ENCODE peak calls at places on chromosomes 6 and 20, in eight cellular contexts. One of them, this sample, is unnamed.

GRCh38 chr6:168122011-168122410 is 43.0 kb upstream of the FRMD1 start:
- DNase-seq in anterior cingulate cortex: no peak
- DNase-seq in head of caudate nucleus: peak; percentile 22
- DNase-seq in effector CD4-positive, alpha-beta T cell: no peak
- DNase-seq in hypothalamus: no peak
- DNase-seq in iris pigment epithelial cell: no peak
- DNase-seq in germinal center: no peak
- DNase-seq in T1000: no peak
- DNase-seq in this sample: no peak

GRCh38 chr6:85983032-85983659 is 340.5 kb upstream of the SYNCRIP start:
- DNase-seq in anterior cingulate cortex: no peak
- DNase-seq in head of caudate nucleus: no peak
- DNase-seq in effector CD4-positive, alpha-beta T cell: no peak
- DNase-seq in hypothalamus: no peak
- DNase-seq in iris pigment epithelial cell: no peak
- DNase-seq in germinal center: no peak
- DNase-seq in T1000: no peak
- DNase-seq in this sample: no peak

GRCh38 chr20:24746351-24746685 is 202.8 kb upstream of the CST7 start:
- DNase-seq in anterior cingulate cortex: no peak
- DNase-seq in head of caudate nucleus: no peak
- DNase-seq in effector CD4-positive, alpha-beta T cell: no peak
- DNase-seq in hypothalamus: no peak
- DNase-seq in iris pigment epithelial cell: no peak
- DNase-seq in germinal center: no peak
- DNase-seq in T1000: no peak
- DNase-seq in this sample: no peak

GRCh38 chr6:66662196-66662595 is 955.2 kb upstream of the EYS start:
- DNase-seq in anterior cingulate cortex: no peak
- DNase-seq in head of caudate nucleus: no peak
- DNase-seq in effector CD4-positive, alpha-beta T cell: no peak
- DNase-seq in hypothalamus: no peak
- DNase-seq in iris pigment epithelial cell: peak; percentile 37
- DNase-seq in germinal center: no peak
- DNase-seq in T1000: no peak
- DNase-seq in this sample: peak; percentile 63

GRCh38 chr6:26609463-26609862 is 12.7 kb downstream of the ABT1 start:
- DNase-seq in anterior cingulate cortex: no peak
- DNase-seq in head of caudate nucleus: no peak
- DNase-seq in effector CD4-positive, alpha-beta T cell: no peak
- DNase-seq in hypothalamus: no peak
- DNase-seq in iris pigment epithelial cell: no peak
- DNase-seq in germinal center: no peak
- DNase-seq in T1000: no peak
- DNase-seq in this sample: no peak

GRCh38 chr6:5930143-5930770 is 76.5 kb downstream of the NRN1 start:
- DNase-seq in anterior cingulate cortex: no peak
- DNase-seq in head of caudate nucleus: no peak
- DNase-seq in effector CD4-positive, alpha-beta T cell: no peak
- DNase-seq in hypothalamus: no peak
- DNase-seq in iris pigment epithelial cell: no peak
- DNase-seq in germinal center: no peak
- DNase-seq in T1000: no peak
- DNase-seq in this sample: no peak

GRCh38 chr20:47392721-47393073 is 36.2 kb upstream of the ZMYND8 start:
- DNase-seq in anterior cingulate cortex: no peak
- DNase-seq in head of caudate nucleus: no peak
- DNase-seq in effector CD4-positive, alpha-beta T cell: no peak
- DNase-seq in hypothalamus: no peak
- DNase-seq in iris pigment epithelial cell: peak; percentile 23
- DNase-seq in germinal center: peak; percentile 23
- DNase-seq in T1000: peak; percentile 63
- DNase-seq in this sample: no peak

GRCh38 chr20:23776067-23776771 is 25.5 kb upstream of the CST1 start:
- DNase-seq in anterior cingulate cortex: no peak
- DNase-seq in head of caudate nucleus: no peak
- DNase-seq in effector CD4-positive, alpha-beta T cell: no peak
- DNase-seq in hypothalamus: no peak
- DNase-seq in iris pigment epithelial cell: no peak
- DNase-seq in germinal center: no peak
- DNase-seq in T1000: no peak
- DNase-seq in this sample: no peak

GRCh38 chr6:11262231-11262630 is 29.8 kb upstream of the NEDD9 start:
- DNase-seq in anterior cingulate cortex: peak; percentile 13
- DNase-seq in head of caudate nucleus: no peak
- DNase-seq in effector CD4-positive, alpha-beta T cell: no peak
- DNase-seq in hypothalamus: no peak
- DNase-seq in iris pigment epithelial cell: no peak
- DNase-seq in germinal center: no peak
- DNase-seq in T1000: no peak
- DNase-seq in this sample: peak; percentile 9

GRCh38 chr20:22379472-22379871 is 204.9 kb downstream of the FOXA2 start:
- DNase-seq in anterior cingulate cortex: no peak
- DNase-seq in head of caudate nucleus: no peak
- DNase-seq in effector CD4-positive, alpha-beta T cell: no peak
- DNase-seq in hypothalamus: no peak
- DNase-seq in iris pigment epithelial cell: peak; percentile 56
- DNase-seq in germinal center: no peak
- DNase-seq in T1000: peak; percentile 26
- DNase-seq in this sample: peak; percentile 55

GRCh38 chr6:21634582-21634981 is 41.0 kb downstream of the SOX4 start:
- DNase-seq in anterior cingulate cortex: no peak
- DNase-seq in head of caudate nucleus: no peak
- DNase-seq in effector CD4-positive, alpha-beta T cell: no peak
- DNase-seq in hypothalamus: no peak
- DNase-seq in iris pigment epithelial cell: peak; percentile 98
- DNase-seq in germinal center: no peak
- DNase-seq in T1000: no peak
- DNase-seq in this sample: peak; percentile 89

GRCh38 chr20:21046413-21047070 is 59.6 kb downstream of the LINC00237 start:
- DNase-seq in anterior cingulate cortex: no peak
- DNase-seq in head of caudate nucleus: no peak
- DNase-seq in effector CD4-positive, alpha-beta T cell: no peak
- DNase-seq in hypothalamus: no peak
- DNase-seq in iris pigment epithelial cell: no peak
- DNase-seq in germinal center: no peak
- DNase-seq in T1000: no peak
- DNase-seq in this sample: no peak

GRCh38 chr6:24357336-24358218 is at the start of gene DCDC2:
- DNase-seq in anterior cingulate cortex: peak; percentile 1
- DNase-seq in head of caudate nucleus: no peak
- DNase-seq in effector CD4-positive, alpha-beta T cell: peak; percentile 7
- DNase-seq in hypothalamus: no peak
- DNase-seq in iris pigment epithelial cell: no peak
- DNase-seq in germinal center: peak; percentile 16
- DNase-seq in T1000: no peak
- DNase-seq in this sample: no peak

GRCh38 chr6:86686496-86686895 is 250.8 kb upstream of the HTR1E start:
- DNase-seq in anterior cingulate cortex: no peak
- DNase-seq in head of caudate nucleus: no peak
- DNase-seq in effector CD4-positive, alpha-beta T cell: no peak
- DNase-seq in hypothalamus: no peak
- DNase-seq in iris pigment epithelial cell: no peak
- DNase-seq in germinal center: no peak
- DNase-seq in T1000: peak; percentile 29
- DNase-seq in this sample: no peak

GRCh38 chr6:135358907-135359459 is 138.6 kb downstream of the AHI1 start:
- DNase-seq in anterior cingulate cortex: no peak
- DNase-seq in head of caudate nucleus: no peak
- DNase-seq in effector CD4-positive, alpha-beta T cell: no peak
- DNase-seq in hypothalamus: no peak
- DNase-seq in iris pigment epithelial cell: peak; percentile 74
- DNase-seq in germinal center: no peak
- DNase-seq in T1000: no peak
- DNase-seq in this sample: peak; percentile 58

GRCh38 chr6:139249387-139249786 is 42.4 kb downstream of the TXLNB start:
- DNase-seq in anterior cingulate cortex: no peak
- DNase-seq in head of caudate nucleus: peak; percentile 67
- DNase-seq in effector CD4-positive, alpha-beta T cell: no peak
- DNase-seq in hypothalamus: no peak
- DNase-seq in iris pigment epithelial cell: peak; percentile 15
- DNase-seq in germinal center: no peak
- DNase-seq in T1000: no peak
- DNase-seq in this sample: no peak

GRCh38 chr20:6040540-6040939 is 13.3 kb downstream of the LRRN4 start:
- DNase-seq in anterior cingulate cortex: no peak
- DNase-seq in head of caudate nucleus: no peak
- DNase-seq in effector CD4-positive, alpha-beta T cell: no peak
- DNase-seq in hypothalamus: no peak
- DNase-seq in iris pigment epithelial cell: no peak
- DNase-seq in germinal center: no peak
- DNase-seq in T1000: no peak
- DNase-seq in this sample: no peak

GRCh38 chr20:35271073-35271882 is 6.6 kb downstream of the MMP24OS start:
- DNase-seq in anterior cingulate cortex: no peak
- DNase-seq in head of caudate nucleus: no peak
- DNase-seq in effector CD4-positive, alpha-beta T cell: no peak
- DNase-seq in hypothalamus: no peak
- DNase-seq in iris pigment epithelial cell: no peak
- DNase-seq in germinal center: no peak
- DNase-seq in T1000: no peak
- DNase-seq in this sample: no peak

GRCh38 chr6:31308050-31308844 is 36.4 kb upstream of the HLA-C start:
- DNase-seq in anterior cingulate cortex: no peak
- DNase-seq in head of caudate nucleus: no peak
- DNase-seq in effector CD4-positive, alpha-beta T cell: peak; percentile 56
- DNase-seq in hypothalamus: no peak
- DNase-seq in iris pigment epithelial cell: no peak
- DNase-seq in germinal center: peak; percentile 97
- DNase-seq in T1000: no peak
- DNase-seq in this sample: no peak

GRCh38 chr20:38557174-38557573 is 23.8 kb upstream of the ADIG start:
- DNase-seq in anterior cingulate cortex: no peak
- DNase-seq in head of caudate nucleus: no peak
- DNase-seq in effector CD4-positive, alpha-beta T cell: no peak
- DNase-seq in hypothalamus: no peak
- DNase-seq in iris pigment epithelial cell: no peak
- DNase-seq in germinal center: no peak
- DNase-seq in T1000: no peak
- DNase-seq in this sample: no peak

This sample was measured in astrocyte of the spinal cord.